ENCODE peak calls at places on chromosome 4, in ten cellular contexts. A is keratinocyte, R is esophagus squamous epithelium, L is spleen, M is BJ, C is upper lobe of left lung, E is brain microvascular endothelial cell, Z is BE2C, W is GM23248, I is mammary epithelial cell. G is an unnamed sample. For H3K36me3, the result is how much of the 10 kb centered on the place peaks cover.

GRCh38 chr4:130424211-130424610 is 1328.3 kb downstream of the C4orf33 start:
- DNase-seq in A (no peak), R (no peak), L (no peak), M (no peak), C (no peak), E (no peak), Z (no peak), W (no peak), I (peak), G (no peak)

GRCh38 chr4:53130896-53131561 is 234.8 kb downstream of the SCFD2 start:
- DNase-seq in A (no peak), R (no peak), L (no peak), M (no peak), C (no peak), E (no peak), Z (no peak), W (no peak), I (no peak), G (no peak)

GRCh38 chr4:4358093-4358840 is 28.6 kb upstream of the NSG1 start:
- DNase-seq in A (no peak), R (no peak), L (no peak), M (no peak), C (no peak), E (no peak), Z (no peak), W (no peak), I (no peak), G (no peak)

GRCh38 chr4:64158648-64159326 is 250.5 kb downstream of the TECRL start:
- DNase-seq in A (peak), R (no peak), L (no peak), M (no peak), C (no peak), E (peak), Z (peak), W (peak), I (peak), G (no peak)

GRCh38 chr4:8910100-8910821 is 38.6 kb upstream of the HMX1 start:
- DNase-seq in A (no peak), R (no peak), L (peak), M (no peak), C (peak), E (no peak), Z (no peak), W (no peak), I (no peak), G (no peak)

GRCh38 chr4:152257601-152258066 is 278.3 kb downstream of the FBXW7 start:
- DNase-seq in A (peak), R (no peak), L (no peak), M (no peak), C (no peak), E (peak), Z (no peak), W (peak), I (no peak), G (no peak)

GRCh38 chr4:105741548-105741947 is 33.0 kb downstream of the GSTCD start:
- DNase-seq in A (no peak), R (no peak), L (no peak), M (no peak), C (no peak), E (peak), Z (no peak), W (peak), I (no peak), G (no peak)

GRCh38 chr4:146255874-146256273 is 41.5 kb downstream of the REELD1 start:
- DNase-seq in A (no peak), R (no peak), L (no peak), M (peak), C (no peak), E (peak), Z (no peak), W (peak), I (no peak), G (no peak)

GRCh38 chr4:88219099-88219498 is 60.7 kb upstream of the ABCG2 start:
- DNase-seq in A (no peak), R (no peak), L (no peak), M (no peak), C (no peak), E (no peak), Z (peak), W (peak), I (peak), G (peak)

GRCh38 chr4:5713861-5714260 is 2.9 kb downstream of the EVC start:
- DNase-seq in A (no peak), R (no peak), L (no peak), M (no peak), C (no peak), E (no peak), Z (no peak), W (no peak), I (no peak), G (no peak)

GRCh38 chr4:26213317-26213716 is 107.5 kb upstream of the RBPJ start:
- DNase-seq in A (no peak), R (no peak), L (no peak), M (no peak), C (no peak), E (no peak), Z (no peak), W (no peak), I (no peak), G (no peak)

GRCh38 chr4:139872274-139872673 is 206.7 kb downstream of the MGST2 start:
- DNase-seq in A (peak), R (no peak), L (no peak), M (peak), C (no peak), E (peak), Z (no peak), W (peak), I (peak), G (no peak)

GRCh38 chr4:75557696-75558095 is 1.8 kb downstream of the ODAPH start:
- DNase-seq in A (no peak), R (no peak), L (no peak), M (no peak), C (no peak), E (no peak), Z (no peak), W (no peak), I (no peak), G (no peak)

GRCh38 chr4:130568746-130569145 is 1472.8 kb downstream of the C4orf33 start:
- DNase-seq in A (no peak), R (no peak), L (no peak), M (no peak), C (no peak), E (no peak), Z (no peak), W (no peak), I (no peak), G (no peak)

GRCh38 chr4:68218044-68218443 is 27.4 kb downstream of the TMPRSS11B start:
- DNase-seq in A (no peak), R (no peak), L (no peak), M (no peak), C (no peak), E (no peak), Z (no peak), W (peak), I (peak), G (no peak)

GRCh38 chr4:10579700-10580099 is 104.9 kb downstream of the CLNK start:
- DNase-seq in A (no peak), R (no peak), L (no peak), M (no peak), C (no peak), E (no peak), Z (no peak), W (no peak), I (no peak), G (no peak)

GRCh38 chr4:86834901-86835300 is 14.3 kb downstream of the SLC10A6 start:
- DNase-seq in A (no peak), R (no peak), L (no peak), M (peak), C (no peak), E (peak), Z (no peak), W (peak), I (peak), G (no peak)

GRCh38 chr4:4712800-4713528 is 146.5 kb upstream of the MSX1 start:
- DNase-seq in A (no peak), R (no peak), L (no peak), M (peak), C (no peak), E (no peak), Z (no peak), W (no peak), I (no peak), G (no peak)

GRCh38 chr4:40325406-40326019 is 9.6 kb upstream of the CHRNA9 start:
- DNase-seq in A (peak), R (no peak), L (no peak), M (no peak), C (no peak), E (peak), Z (peak), W (peak), I (peak), G (peak)

GRCh38 chr4:182789588-182789987 is 127.6 kb downstream of the DCTD start:
- DNase-seq in A (no peak), R (no peak), L (no peak), M (no peak), C (no peak), E (no peak), Z (no peak), W (no peak), I (no peak), G (no peak)

GRCh38 chr4:113834302-113834701 is 72.8 kb upstream of the CAMK2D start:
- DNase-seq in A (no peak), R (no peak), L (no peak), M (no peak), C (no peak), E (no peak), Z (no peak), W (no peak), I (no peak), G (no peak)

GRCh38 chr4:88780389-88780788 is 82.8 kb upstream of the NAP1L5 start:
- DNase-seq in A (no peak), R (no peak), L (no peak), M (no peak), C (no peak), E (no peak), Z (no peak), W (no peak), I (no peak), G (no peak)

GRCh38 chr4:132540268-132540667 is 608.8 kb upstream of the PCDH10 start:
- DNase-seq in A (no peak), R (no peak), L (no peak), M (no peak), C (no peak), E (no peak), Z (no peak), W (no peak), I (no peak), G (no peak)

GRCh38 chr4:145388043-145388442 is 93.6 kb upstream of the SMAD1 start:
- DNase-seq in A (no peak), R (no peak), L (no peak), M (no peak), C (no peak), E (no peak), Z (no peak), W (no peak), I (no peak), G (no peak)

GRCh38 chr4:125187621-125188176 is 127.1 kb upstream of the FAT4 start:
- DNase-seq in A (no peak), R (no peak), L (no peak), M (peak), C (no peak), E (no peak), Z (peak), W (peak), I (peak), G (no peak)

GRCh38 chr4:30875659-30876269 is 155.6 kb downstream of the PCDH7 start:
- DNase-seq in A (peak), R (no peak), L (no peak), M (no peak), C (no peak), E (no peak), Z (no peak), W (no peak), I (peak), G (no peak)

GRCh38 chr4:119688439-119688838 is 59.8 kb upstream of the PDE5A start:
- DNase-seq in A (no peak), R (no peak), L (no peak), M (no peak), C (no peak), E (no peak), Z (no peak), W (no peak), I (no peak), G (no peak)

GRCh38 chr4:185270037-185270436 is 60.6 kb downstream of the SNX25 start:
- DNase-seq in A (no peak), R (no peak), L (no peak), M (no peak), C (no peak), E (no peak), Z (no peak), W (no peak), I (no peak), G (no peak)

GRCh38 chr4:185269286-185269685 is 59.9 kb downstream of the SNX25 start:
- DNase-seq in A (no peak), R (no peak), L (no peak), M (no peak), C (no peak), E (no peak), Z (no peak), W (no peak), I (peak), G (no peak)

GRCh38 chr4:185275501-185275900 is 66.1 kb downstream of the SNX25 start:
- DNase-seq in A (no peak), R (no peak), L (no peak), M (no peak), C (no peak), E (no peak), Z (no peak), W (peak), I (no peak), G (no peak)

GRCh38 chr4:185272232-185272631 is 62.8 kb downstream of the SNX25 start:
- DNase-seq in A (no peak), R (no peak), L (no peak), M (no peak), C (no peak), E (no peak), Z (no peak), W (no peak), I (no peak), G (no peak)

GRCh38 chr4:185270885-185271284 is 61.5 kb downstream of the SNX25 start:
- DNase-seq in A (no peak), R (no peak), L (no peak), M (no peak), C (no peak), E (no peak), Z (no peak), W (no peak), I (no peak), G (no peak)
- H3K36me3 ChIP-seq in A (under half), R (under half), L (under half), M (under half), C (under half), E (under half), Z (under half), W (under half), I (under half), G (under half)

GRCh38 chr4:1244081-1244977 is 4.6 kb downstream of the CTBP1 start:
- DNase-seq in A (no peak), R (no peak), L (peak), M (no peak), C (peak), E (no peak), Z (peak), W (peak), I (no peak), G (no peak)
- H3K36me3 ChIP-seq in A (under half), R (under half), L (under half), M (under half), C (under half), E (under half), Z (under half), W (under half), I (under half), G (under half)

GRCh38 chr4:17189322-17189721 is 290.9 kb upstream of the LDB2 start:
- DNase-seq in A (no peak), R (no peak), L (no peak), M (peak), C (no peak), E (no peak), Z (no peak), W (peak), I (no peak), G (no peak)
- H3K36me3 ChIP-seq in A (under half), R (under half), L (under half), M (under half), C (under half), E (under half), Z (under half), W (under half), I (under half), G (under half)

GRCh38 chr4:94244829-94245185 is 37.1 kb downstream of the SMARCAD1 start:
- DNase-seq in A (no peak), R (no peak), L (no peak), M (no peak), C (no peak), E (no peak), Z (no peak), W (no peak), I (no peak), G (no peak)

GRCh38 chr4:94237271-94237670 is 29.6 kb downstream of the SMARCAD1 start:
- DNase-seq in A (no peak), R (no peak), L (no peak), M (no peak), C (no peak), E (no peak), Z (no peak), W (no peak), I (no peak), G (no peak)

GRCh38 chr4:94235825-94236224 is 28.2 kb downstream of the SMARCAD1 start:
- DNase-seq in A (no peak), R (no peak), L (no peak), M (no peak), C (no peak), E (no peak), Z (no peak), W (peak), I (no peak), G (no peak)

GRCh38 chr4:94244087-94244828 is 36.6 kb downstream of the SMARCAD1 start:
- DNase-seq in A (no peak), R (no peak), L (no peak), M (no peak), C (no peak), E (no peak), Z (no peak), W (no peak), I (no peak), G (no peak)

GRCh38 chr4:94240384-94240783 is 32.7 kb downstream of the SMARCAD1 start:
- DNase-seq in A (no peak), R (no peak), L (no peak), M (no peak), C (no peak), E (no peak), Z (no peak), W (no peak), I (no peak), G (no peak)
- H3K36me3 ChIP-seq in A (under half), R (under half), L (half or more), M (under half), C (under half), E (under half), Z (half or more), W (half or more), I (under half), G (under half)

DNA sequence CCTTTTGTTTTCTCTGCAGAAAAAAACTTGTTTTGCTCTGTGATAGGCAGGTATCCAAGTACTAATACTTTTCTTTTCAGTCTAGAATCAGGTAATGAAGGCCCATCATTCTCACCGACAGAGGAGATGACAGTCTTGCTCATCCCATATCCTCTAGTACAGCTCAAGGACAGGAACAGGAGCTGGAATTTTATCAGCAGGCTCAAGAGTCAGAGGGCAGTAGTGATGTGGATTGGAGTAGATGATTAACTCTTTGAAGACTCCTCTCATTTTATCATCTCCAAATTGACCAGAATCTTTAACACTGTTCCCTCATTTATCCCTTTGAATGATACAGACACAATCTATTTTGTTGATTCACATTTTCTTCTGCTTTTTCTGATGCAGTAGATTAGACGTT is 162.7 kb downstream of the FRAS1 start:
- DNase-seq in A (no peak), R (no peak), L (no peak), M (no peak), C (no peak), E (no peak), Z (no peak), W (no peak), I (no peak), G (no peak)
- H3K36me3 ChIP-seq in A (under half), R (under half), L (under half), M (under half), C (under half), E (under half), Z (under half), W (under half), I (under half), G (under half)

GRCh38 chr4:168540086-168540864 is 43.4 kb downstream of the PALLD start:
- DNase-seq in A (no peak), R (no peak), L (no peak), M (no peak), C (no peak), E (peak), Z (no peak), W (peak), I (no peak), G (no peak)
- H3K36me3 ChIP-seq in A (under half), R (under half), L (under half), M (under half), C (under half), E (under half), Z (under half), W (under half), I (under half), G (under half)

GRCh38 chr4:2898001-2898400 is 54.4 kb downstream of the ADD1 start:
- DNase-seq in A (no peak), R (no peak), L (no peak), M (no peak), C (no peak), E (no peak), Z (peak), W (no peak), I (no peak), G (no peak)
- H3K36me3 ChIP-seq in A (under half), R (under half), L (half or more), M (under half), C (under half), E (half or more), Z (half or more), W (under half), I (under half), G (under half)

G was measured in naive thymus-derived CD4-positive, alpha-beta T cell.